ENCODE peak calls at places on chromosomes 7 and 10, in six cellular contexts. One of them, this sample, is unnamed.

GRCh38 chr10:73537709-73538108 is 41.9 kb upstream of the PPP3CB start:
- DNase-seq in CD4-positive, alpha-beta T cell: no peak
- DNase-seq in germinal center: no peak
- DNase-seq in right atrium auricular region: no peak
- DNase-seq in progenitor cell of endocrine pancreas: no peak
- DNase-seq in GM12878: no peak
- DNase-seq in this sample: no peak

GRCh38 chr7:99392659-99393362 is 15.6 kb downstream of the PDAP1 start:
- DNase-seq in GM12878: no peak
- DNase-seq in germinal center: peak; percentile 82
- DNase-seq in CD4-positive, alpha-beta T cell: peak; percentile 79
- DNase-seq in progenitor cell of endocrine pancreas: peak; percentile 65
- DNase-seq in right atrium auricular region: peak; percentile 85
- DNase-seq in this sample: peak; percentile 47

GRCh38 chr10:99207340-99207739 is 28.3 kb downstream of the HPSE2 start:
- DNase-seq in progenitor cell of endocrine pancreas: no peak
- DNase-seq in germinal center: no peak
- DNase-seq in GM12878: no peak
- DNase-seq in CD4-positive, alpha-beta T cell: no peak
- DNase-seq in right atrium auricular region: no peak
- DNase-seq in this sample: no peak

GRCh38 chr7:81669476-81670105 is 100.3 kb downstream of the HGF start:
- DNase-seq in CD4-positive, alpha-beta T cell: no peak
- DNase-seq in germinal center: no peak
- DNase-seq in progenitor cell of endocrine pancreas: no peak
- DNase-seq in right atrium auricular region: no peak
- DNase-seq in GM12878: no peak
- DNase-seq in this sample: no peak

GRCh38 chr10:72044417-72045041 is 43.8 kb downstream of the SPOCK2 start:
- DNase-seq in progenitor cell of endocrine pancreas: no peak
- DNase-seq in GM12878: no peak
- DNase-seq in CD4-positive, alpha-beta T cell: no peak
- DNase-seq in germinal center: no peak
- DNase-seq in right atrium auricular region: no peak
- DNase-seq in this sample: peak; percentile 95

GRCh38 chr7:108308913-108309312 is 147.3 kb downstream of the NRCAM start:
- DNase-seq in CD4-positive, alpha-beta T cell: no peak
- DNase-seq in progenitor cell of endocrine pancreas: no peak
- DNase-seq in GM12878: no peak
- DNase-seq in germinal center: no peak
- DNase-seq in right atrium auricular region: no peak
- DNase-seq in this sample: no peak

GRCh38 chr7:135403302-135403701 is 106.6 kb downstream of the CNOT4 start:
- DNase-seq in germinal center: no peak
- DNase-seq in GM12878: no peak
- DNase-seq in right atrium auricular region: no peak
- DNase-seq in progenitor cell of endocrine pancreas: no peak
- DNase-seq in CD4-positive, alpha-beta T cell: no peak
- DNase-seq in this sample: no peak

GRCh38 chr7:123230147-123230546 is 30.4 kb upstream of the SLC13A1 start:
- DNase-seq in GM12878: no peak
- DNase-seq in germinal center: no peak
- DNase-seq in right atrium auricular region: no peak
- DNase-seq in progenitor cell of endocrine pancreas: no peak
- DNase-seq in CD4-positive, alpha-beta T cell: no peak
- DNase-seq in this sample: no peak

GRCh38 chr10:3054183-3054815 is 13.0 kb upstream of the PFKP start:
- DNase-seq in CD4-positive, alpha-beta T cell: no peak
- DNase-seq in germinal center: no peak
- DNase-seq in right atrium auricular region: peak; percentile 30
- DNase-seq in progenitor cell of endocrine pancreas: no peak
- DNase-seq in GM12878: no peak
- DNase-seq in this sample: no peak

GRCh38 chr7:45656431-45656830 is 82.3 kb downstream of the ADCY1 start:
- DNase-seq in GM12878: no peak
- DNase-seq in germinal center: no peak
- DNase-seq in right atrium auricular region: peak; percentile 47
- DNase-seq in CD4-positive, alpha-beta T cell: no peak
- DNase-seq in progenitor cell of endocrine pancreas: no peak
- DNase-seq in this sample: no peak

GRCh38 chr10:110845756-110846620 is 25.7 kb upstream of the PDCD4 start:
- DNase-seq in germinal center: no peak
- DNase-seq in GM12878: no peak
- DNase-seq in progenitor cell of endocrine pancreas: no peak
- DNase-seq in CD4-positive, alpha-beta T cell: no peak
- DNase-seq in right atrium auricular region: no peak
- DNase-seq in this sample: no peak

GRCh38 chr10:50316169-50316568 is 64.9 kb upstream of the ASAH2 start:
- DNase-seq in CD4-positive, alpha-beta T cell: no peak
- DNase-seq in right atrium auricular region: no peak
- DNase-seq in progenitor cell of endocrine pancreas: no peak
- DNase-seq in GM12878: no peak
- DNase-seq in germinal center: no peak
- DNase-seq in this sample: no peak

GRCh38 chr7:44607141-44608068 is 978 bp downstream of the OGDH start:
- DNase-seq in germinal center: no peak
- DNase-seq in GM12878: no peak
- DNase-seq in right atrium auricular region: no peak
- DNase-seq in progenitor cell of endocrine pancreas: no peak
- DNase-seq in CD4-positive, alpha-beta T cell: no peak
- DNase-seq in this sample: no peak

GRCh38 chr10:15197276-15197675 is 28.8 kb upstream of the NMT2 start:
- DNase-seq in right atrium auricular region: no peak
- DNase-seq in CD4-positive, alpha-beta T cell: no peak
- DNase-seq in germinal center: no peak
- DNase-seq in progenitor cell of endocrine pancreas: no peak
- DNase-seq in GM12878: no peak
- DNase-seq in this sample: no peak

This sample was measured in substantia nigra.